ENCODE peak calls at places on chromosome 20, in eight cellular contexts. Q, F, R, J, Z, N, D and C are unnamed samples.

GRCh38 chr20:32362924-32363364 is 4.8 kb downstream of the ASXL1 start:
- DNase-seq in Q (no peak), F (no peak), R (no peak), J (no peak), Z (no peak), N (peak; percentile 35), D (no peak), C (no peak)

GRCh38 chr20:56171087-56172012 is 77.2 kb upstream of the MC3R start:
- DNase-seq in Q (no peak), F (peak; percentile 54), R (no peak), J (no peak), Z (no peak), N (no peak), D (no peak), C (no peak)

GRCh38 chr20:6744171-6744570 is 23.3 kb upstream of the BMP2 start:
- DNase-seq in Q (no peak), F (no peak), R (no peak), J (no peak), Z (no peak), N (no peak), D (no peak), C (no peak)

GRCh38 chr20:63029358-63030121 is 22.8 kb upstream of the BHLHE23 start:
- DNase-seq in Q (no peak), F (no peak), R (peak; percentile 33), J (no peak), Z (peak; percentile 54), N (no peak), D (no peak), C (no peak)

GRCh38 chr20:32906200-32906599 is 47.5 kb downstream of the EFCAB8 start:
- DNase-seq in Q (no peak), F (no peak), R (no peak), J (no peak), Z (no peak), N (no peak), D (no peak), C (no peak)

GRCh38 chr20:18527339-18527738 is 19.6 kb downstream of the SEC23B start:
- DNase-seq in Q (no peak), F (no peak), R (no peak), J (no peak), Z (no peak), N (no peak), D (no peak), C (no peak)

GRCh38 chr20:40997116-40997515 is 31.5 kb upstream of the TOP1 start:
- DNase-seq in Q (no peak), F (no peak), R (no peak), J (no peak), Z (no peak), N (no peak), D (no peak), C (no peak)

GRCh38 chr20:6663751-6664388 is 103.6 kb upstream of the BMP2 start:
- DNase-seq in Q (peak; percentile 77), F (no peak), R (no peak), J (no peak), Z (no peak), N (no peak), D (no peak), C (no peak)

GRCh38 chr20:63774348-63774735 is 34.8 kb downstream of the SLC2A4RG start:
- DNase-seq in Q (no peak), F (no peak), R (no peak), J (no peak), Z (no peak), N (no peak), D (no peak), C (no peak)

GRCh38 chr20:9442858-9443257 is 71.5 kb upstream of the LAMP5 start:
- DNase-seq in Q (no peak), F (no peak), R (no peak), J (no peak), Z (no peak), N (peak; percentile 56), D (no peak), C (no peak)

GRCh38 chr20:16518068-16518783 is 55.0 kb downstream of the KIF16B start:
- DNase-seq in Q (peak; percentile 45), F (peak; percentile 51), R (peak; percentile 20), J (no peak), Z (no peak), N (peak; percentile 42), D (no peak), C (peak; percentile 47)

GRCh38 chr20:8720089-8720488 is 348.8 kb upstream of the PLCB4 start:
- DNase-seq in Q (no peak), F (no peak), R (no peak), J (no peak), Z (no peak), N (no peak), D (no peak), C (no peak)

GRCh38 chr20:2693996-2694471 is 1.5 kb downstream of the EBF4 start:
- DNase-seq in Q (no peak), F (peak; percentile 13), R (no peak), J (no peak), Z (no peak), N (no peak), D (no peak), C (no peak)

GRCh38 chr20:23954008-23954745 is 34.4 kb downstream of the GGTLC1 start:
- DNase-seq in Q (no peak), F (no peak), R (no peak), J (no peak), Z (no peak), N (no peak), D (no peak), C (no peak)

GRCh38 chr20:22511943-22512910 is 72.1 kb downstream of the FOXA2 start:
- DNase-seq in Q (peak; percentile 64), F (no peak), R (no peak), J (no peak), Z (no peak), N (no peak), D (no peak), C (no peak)

DNA sequence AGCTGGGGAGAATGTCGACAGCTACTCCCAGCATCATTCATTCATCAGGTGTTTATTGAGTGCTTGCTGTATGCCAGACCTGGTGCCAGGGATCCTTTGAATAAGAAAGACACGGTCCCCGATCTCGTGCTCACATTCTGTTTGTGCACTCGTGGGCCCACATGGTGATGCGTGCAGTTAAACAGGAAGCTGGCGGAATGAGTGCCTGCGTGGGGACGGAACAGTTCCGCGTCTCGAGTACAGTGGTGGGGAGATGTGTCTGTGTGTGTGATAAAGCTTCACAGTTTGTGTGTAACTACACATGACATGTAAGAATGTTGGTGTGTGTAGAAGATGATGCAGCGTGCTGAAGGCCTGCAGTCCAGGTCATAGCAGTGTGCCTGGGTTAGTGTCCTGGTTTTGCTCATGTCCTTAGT is 6.5 kb downstream of the RBM38 start:
- DNase-seq in Q (peak; percentile 57), F (no peak), R (peak; percentile 85), J (no peak), Z (peak; percentile 48), N (no peak), D (peak; percentile 57), C (no peak)
- H3K36me3 ChIP-seq in Q (no peaks in the 10 kb centered on the region), F (no peaks in the 10 kb centered on the region), R (peaks cover 28% of the 10 kb centered on the region), J (no peaks in the 10 kb centered on the region), Z (no peaks in the 10 kb centered on the region), N (peaks cover 34% of the 10 kb centered on the region), D (peaks cover 61% of the 10 kb centered on the region), C (peaks cover 44% of the 10 kb centered on the region)

GRCh38 chr20:59123011-59123676 is 40.5 kb upstream of the ZNF831 start:
- DNase-seq in Q (peak; percentile 21), F (no peak), R (peak; percentile 88), J (no peak), Z (no peak), N (no peak), D (no peak), C (no peak)

GRCh38 chr20:59120491-59120890 is 43.1 kb upstream of the ZNF831 start:
- DNase-seq in Q (no peak), F (no peak), R (peak; percentile 35), J (no peak), Z (no peak), N (no peak), D (no peak), C (no peak)

GRCh38 chr20:59122377-59122932 is 41.2 kb upstream of the ZNF831 start:
- DNase-seq in Q (no peak), F (no peak), R (no peak), J (no peak), Z (no peak), N (no peak), D (no peak), C (no peak)

GRCh38 chr20:59120919-59121318 is 42.7 kb upstream of the ZNF831 start:
- DNase-seq in Q (no peak), F (no peak), R (no peak), J (no peak), Z (no peak), N (no peak), D (no peak), C (no peak)

GRCh38 chr20:59121714-59122376 is 41.8 kb upstream of the ZNF831 start:
- DNase-seq in Q (no peak), F (no peak), R (peak; percentile 70), J (no peak), Z (no peak), N (no peak), D (no peak), C (no peak)
- H3K4me1 ChIP-seq in Q (no peaks in the 10 kb centered on the region), F (peaks cover 6% of the 10 kb centered on the region), R (peaks cover 81% of the 10 kb centered on the region), J (no peaks in the 10 kb centered on the region), Z (no peaks in the 10 kb centered on the region), N (no peaks in the 10 kb centered on the region), D (peaks cover 81% of the 10 kb centered on the region), C (no peaks in the 10 kb centered on the region)

GRCh38 chr20:20498081-20498861 is 130.4 kb downstream of the INSM1 start:
- DNase-seq in Q (no peak), F (no peak), R (no peak), J (no peak), Z (no peak), N (peak; percentile 82), D (no peak), C (peak; percentile 46)

GRCh38 chr20:20499469-20499868 is 131.6 kb downstream of the INSM1 start:
- DNase-seq in Q (no peak), F (no peak), R (no peak), J (no peak), Z (no peak), N (no peak), D (no peak), C (no peak)

GRCh38 chr20:20501128-20501527 is 133.2 kb downstream of the INSM1 start:
- DNase-seq in Q (no peak), F (no peak), R (no peak), J (no peak), Z (no peak), N (no peak), D (no peak), C (no peak)

GRCh38 chr20:20497242-20497985 is 129.5 kb downstream of the INSM1 start:
- DNase-seq in Q (no peak), F (no peak), R (no peak), J (no peak), Z (no peak), N (no peak), D (no peak), C (no peak)

GRCh38 chr20:20500312-20500711 is 132.4 kb downstream of the INSM1 start:
- DNase-seq in Q (no peak), F (no peak), R (no peak), J (no peak), Z (no peak), N (no peak), D (no peak), C (no peak)
- H3K36me3 ChIP-seq in Q (peaks cover 39% of the 10 kb centered on the region), F (no peaks in the 10 kb centered on the region), R (peaks cover 8% of the 10 kb centered on the region), J (no peaks in the 10 kb centered on the region), Z (peaks cover 48% of the 10 kb centered on the region), N (no peaks in the 10 kb centered on the region), D (peaks cover 11% of the 10 kb centered on the region), C (no peaks in the 10 kb centered on the region)

DNA sequence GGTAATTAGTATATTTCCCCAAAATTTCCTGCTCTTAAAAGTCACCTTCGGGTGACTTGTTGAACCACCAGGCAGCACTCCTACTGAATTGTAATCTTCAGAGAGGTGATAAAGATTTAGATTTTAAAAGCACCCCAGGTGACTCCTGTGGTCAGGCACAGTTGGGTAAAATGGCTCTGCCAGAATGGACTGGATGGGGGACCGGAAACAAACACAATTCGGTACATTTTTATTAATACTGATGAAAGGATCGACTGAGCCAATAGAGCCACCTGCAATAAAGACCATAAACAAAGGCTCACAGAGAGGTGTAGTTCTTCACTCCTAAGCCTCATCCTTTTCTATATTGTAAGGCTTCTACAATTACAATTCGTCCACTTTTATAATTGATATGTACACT is 19.6 kb upstream of the FAM83C start:
- DNase-seq in Q (no peak), F (no peak), R (no peak), J (no peak), Z (no peak), N (no peak), D (no peak), C (no peak)
- H3K4me1 ChIP-seq in Q (peaks cover 13% of the 10 kb centered on the region), F (peaks cover 12% of the 10 kb centered on the region), R (no peaks in the 10 kb centered on the region), J (peaks cover 3% of the 10 kb centered on the region), Z (no peaks in the 10 kb centered on the region), N (peaks cover 37% of the 10 kb centered on the region), D (no peaks in the 10 kb centered on the region), C (no peaks in the 10 kb centered on the region)